ENCODE peak calls at places on chromosomes 1 and 21, in four cellular contexts. X is activated T-cell treated with anti-CD3 and anti-CD28 coated beads for 1 hour; D is activated naive CD4-positive, alpha-beta T cell; W is H9. Q is an unnamed sample.
A peak's percentile ranks its signal among the peaks of the same experiment; 100 is the strongest.

GRCh38 chr1:45929257-45929687 is 125.9 kb downstream of the MAST2 start:
- DNase-seq in W (peak; percentile 61), D (no peak), X (no peak), Q (no peak)

GRCh38 chr1:56958526-56958925 is 7.3 kb downstream of the C8B start:
- DNase-seq in W (no peak), D (no peak), X (no peak), Q (no peak)

GRCh38 chr21:37208056-37208705 is 59.0 kb downstream of the VPS26C start:
- DNase-seq in D (no peak), W (no peak), X (no peak), Q (no peak)

GRCh38 chr1:154182342-154183044 is 9.4 kb downstream of the TPM3 start:
- DNase-seq in X (peak; percentile 30), D (peak; percentile 32), W (peak; percentile 71), Q (peak; percentile 15)

GRCh38 chr1:74083128-74083527 is 114.8 kb downstream of the LRRIQ3 start:
- DNase-seq in W (no peak), D (no peak), X (no peak), Q (no peak)

GRCh38 chr21:43893536-43894205 is 28.6 kb downstream of the AGPAT3 start:
- DNase-seq in D (no peak), X (no peak), W (no peak), Q (no peak)

GRCh38 chr1:51924455-51924854 is 45.9 kb upstream of the NRDC start:
- DNase-seq in D (no peak), X (no peak), W (no peak), Q (no peak)

GRCh38 chr1:48043524-48043923 is 46.3 kb upstream of the TRABD2B start:
- DNase-seq in D (no peak), W (peak; percentile 47), X (no peak), Q (no peak)

GRCh38 chr1:208652300-208653160 is 408.3 kb upstream of the PLXNA2 start:
- DNase-seq in W (peak; percentile 69), D (no peak), X (no peak), Q (no peak)

GRCh38 chr1:23593556-23594148 is 34.4 kb upstream of the ID3 start:
- DNase-seq in W (peak; percentile 79), X (no peak), D (no peak), Q (no peak)

GRCh38 chr1:217747156-217747769 is 116.1 kb downstream of the SPATA17 start:
- DNase-seq in X (no peak), W (no peak), D (no peak), Q (no peak)

GRCh38 chr1:115324649-115325420 is 13.2 kb downstream of the NGF start:
- DNase-seq in X (no peak), D (no peak), W (no peak), Q (no peak)

GRCh38 chr1:177282976-177283375 is 112.2 kb downstream of the BRINP2 start:
- DNase-seq in D (no peak), X (no peak), W (no peak), Q (no peak)

GRCh38 chr1:234188454-234188792 is 184.8 kb upstream of the COA6 start:
- DNase-seq in X (no peak), W (peak; percentile 88), D (no peak), Q (no peak)

GRCh38 chr1:243496173-243496553 is 240.3 kb downstream of the SDCCAG8 start:
- DNase-seq in W (no peak), D (no peak), X (no peak), Q (no peak)

GRCh38 chr1:97573560-97573959 is 347.3 kb downstream of the DPYD start:
- DNase-seq in D (no peak), W (no peak), X (no peak), Q (no peak)

GRCh38 chr1:99681583-99681982 is 35.7 kb downstream of the PALMD start:
- DNase-seq in X (no peak), D (no peak), W (no peak), Q (no peak)

GRCh38 chr1:72438270-72438669 is 155.9 kb upstream of the NEGR1 start:
- DNase-seq in D (no peak), W (no peak), X (no peak), Q (no peak)

GRCh38 chr1:51686450-51686849 is 69.6 kb downstream of the OSBPL9 start:
- DNase-seq in W (no peak), X (no peak), D (no peak), Q (no peak)

GRCh38 chr21:40847956-40848355 is 998 bp upstream of the DSCAM start:
- DNase-seq in X (no peak), W (no peak), D (no peak), Q (no peak)

GRCh38 chr1:37288900-37289299 is 185.5 kb upstream of the ZC3H12A start:
- DNase-seq in D (no peak), W (no peak), X (no peak), Q (no peak)

GRCh38 chr1:188365874-188366273 is 1537.1 kb downstream of the PLA2G4A start:
- DNase-seq in W (no peak), D (no peak), X (no peak), Q (no peak)

GRCh38 chr1:50929376-50929958 is 30.6 kb downstream of the FAF1 start:
- DNase-seq in X (no peak), D (no peak), W (no peak), Q (no peak)

GRCh38 chr1:239428311-239428710 is 41.9 kb downstream of the CHRM3 start:
- DNase-seq in X (no peak), W (no peak), D (no peak), Q (no peak)

GRCh38 chr1:52511851-52512615 is 40.9 kb downstream of the TUT4 start:
- DNase-seq in D (no peak), W (no peak), X (no peak), Q (no peak)

Q was measured in CD8-positive, alpha-beta T cell.